ENCODE peak calls at places on chromosomes 11 and 22, in five cellular contexts. One of them, this sample, is unnamed. For H3K9me3, the result is how much of the 10 kb centered on the place peaks cover.

GRCh38 chr11:69492201-69492991 is 10.9 kb downstream of the LINC01488 start:
- DNase-seq in hepatocyte: no peak
- DNase-seq in uterus: no peak
- DNase-seq in psoas muscle: peak
- DNase-seq in heart left ventricle: peak
- DNase-seq in this sample: no peak

GRCh38 chr11:119371778-119372182 is 9.7 kb downstream of the USP2 start:
- DNase-seq in hepatocyte: peak
- DNase-seq in uterus: no peak
- DNase-seq in psoas muscle: peak
- DNase-seq in heart left ventricle: peak
- DNase-seq in this sample: peak

GRCh38 chr11:64545605-64546004 is 45.4 kb upstream of the SLC22A12 start:
- DNase-seq in hepatocyte: no peak
- DNase-seq in uterus: no peak
- DNase-seq in psoas muscle: no peak
- DNase-seq in heart left ventricle: no peak
- DNase-seq in this sample: no peak

GRCh38 chr11:123111465-123111864 is 49.5 kb upstream of the HSPA8 start:
- DNase-seq in hepatocyte: peak
- DNase-seq in uterus: no peak
- DNase-seq in psoas muscle: no peak
- DNase-seq in heart left ventricle: no peak
- DNase-seq in this sample: peak

GRCh38 chr22:17106785-17107546 is 14.2 kb downstream of the TMEM121B start:
- DNase-seq in hepatocyte: no peak
- DNase-seq in uterus: no peak
- DNase-seq in psoas muscle: no peak
- DNase-seq in heart left ventricle: no peak
- DNase-seq in this sample: no peak

GRCh38 chr22:29481265-29482000 is 1.4 kb downstream of the NEFH start:
- DNase-seq in hepatocyte: peak
- DNase-seq in uterus: no peak
- DNase-seq in psoas muscle: peak
- DNase-seq in heart left ventricle: no peak
- DNase-seq in this sample: no peak

GRCh38 chr11:131938321-131938751 is 567.9 kb downstream of the NTM start:
- DNase-seq in hepatocyte: no peak
- DNase-seq in uterus: no peak
- DNase-seq in psoas muscle: no peak
- DNase-seq in heart left ventricle: no peak
- DNase-seq in this sample: no peak

GRCh38 chr11:63262562-63262961 is 19.2 kb upstream of the SLC22A25 start:
- DNase-seq in hepatocyte: no peak
- DNase-seq in uterus: no peak
- DNase-seq in psoas muscle: no peak
- DNase-seq in heart left ventricle: no peak
- DNase-seq in this sample: no peak

GRCh38 chr22:27820896-27821866 is 19.6 kb upstream of the MN1 start:
- DNase-seq in hepatocyte: no peak
- DNase-seq in uterus: no peak
- DNase-seq in psoas muscle: no peak
- DNase-seq in heart left ventricle: no peak
- DNase-seq in this sample: no peak

GRCh38 chr11:71452354-71453020 is 516 bp upstream of the NADSYN1 start:
- DNase-seq in hepatocyte: peak
- DNase-seq in uterus: peak
- DNase-seq in psoas muscle: no peak
- DNase-seq in heart left ventricle: peak
- DNase-seq in this sample: peak

GRCh38 chr11:73854680-73855079 is 22.0 kb downstream of the COA4 start:
- DNase-seq in hepatocyte: no peak
- DNase-seq in uterus: no peak
- DNase-seq in psoas muscle: no peak
- DNase-seq in heart left ventricle: no peak
- DNase-seq in this sample: no peak

GRCh38 chr11:79081441-79082124 is 359.2 kb downstream of the TENM4 start:
- DNase-seq in hepatocyte: no peak
- DNase-seq in uterus: no peak
- DNase-seq in psoas muscle: no peak
- DNase-seq in heart left ventricle: no peak
- DNase-seq in this sample: no peak

GRCh38 chr11:46387919-46388618 is 3.5 kb downstream of the CHRM4 start:
- DNase-seq in hepatocyte: no peak
- DNase-seq in uterus: no peak
- DNase-seq in psoas muscle: no peak
- DNase-seq in heart left ventricle: no peak
- DNase-seq in this sample: no peak

GRCh38 chr11:113554531-113554930 is 79.3 kb upstream of the DRD2 start:
- DNase-seq in hepatocyte: no peak
- DNase-seq in uterus: no peak
- DNase-seq in psoas muscle: no peak
- DNase-seq in heart left ventricle: no peak
- DNase-seq in this sample: no peak

GRCh38 chr22:29609139-29609538 is 5.7 kb downstream of the NF2 start:
- DNase-seq in hepatocyte: no peak
- DNase-seq in uterus: no peak
- DNase-seq in psoas muscle: no peak
- DNase-seq in heart left ventricle: no peak
- DNase-seq in this sample: no peak

GRCh38 chr11:84686726-84687125 is 940.4 kb downstream of the DLG2 start:
- DNase-seq in hepatocyte: no peak
- DNase-seq in uterus: no peak
- DNase-seq in psoas muscle: no peak
- DNase-seq in heart left ventricle: no peak
- DNase-seq in this sample: no peak

GRCh38 chr22:25148149-25148691 is 51.4 kb upstream of the CRYBB3 start:
- DNase-seq in hepatocyte: peak
- DNase-seq in uterus: no peak
- DNase-seq in psoas muscle: no peak
- DNase-seq in heart left ventricle: no peak
- DNase-seq in this sample: no peak

GRCh38 chr11:69442807-69443137 is 38.7 kb upstream of the LINC01488 start:
- DNase-seq in hepatocyte: peak
- DNase-seq in uterus: no peak
- DNase-seq in psoas muscle: no peak
- DNase-seq in heart left ventricle: peak
- DNase-seq in this sample: peak

GRCh38 chr22:41976070-41976901 is 7.0 kb downstream of the SEPTIN3 start:
- DNase-seq in hepatocyte: peak
- DNase-seq in uterus: no peak
- DNase-seq in psoas muscle: no peak
- DNase-seq in heart left ventricle: no peak
- DNase-seq in this sample: peak

GRCh38 chr11:109785714-109786113 is 307.5 kb upstream of the ZC3H12C start:
- DNase-seq in hepatocyte: no peak
- DNase-seq in uterus: no peak
- DNase-seq in psoas muscle: no peak
- DNase-seq in heart left ventricle: no peak
- DNase-seq in this sample: no peak

GRCh38 chr22:20741634-20742581 is 32.0 kb upstream of the SERPIND1 start:
- DNase-seq in hepatocyte: peak
- DNase-seq in uterus: no peak
- DNase-seq in psoas muscle: no peak
- DNase-seq in heart left ventricle: no peak
- DNase-seq in this sample: no peak

GRCh38 chr11:17352925-17353227 is 1.3 kb downstream of the NCR3LG1 start:
- DNase-seq in hepatocyte: peak
- DNase-seq in uterus: peak
- DNase-seq in psoas muscle: peak
- DNase-seq in heart left ventricle: peak
- DNase-seq in this sample: peak

GRCh38 chr11:70306586-70307033 is 36.1 kb downstream of the PPFIA1 start:
- DNase-seq in hepatocyte: no peak
- DNase-seq in uterus: no peak
- DNase-seq in psoas muscle: no peak
- DNase-seq in heart left ventricle: no peak
- DNase-seq in this sample: peak

GRCh38 chr11:44726278-44727113 is at the start of gene TSPAN18:
- DNase-seq in hepatocyte: peak
- DNase-seq in uterus: peak
- DNase-seq in psoas muscle: peak
- DNase-seq in heart left ventricle: no peak
- DNase-seq in this sample: peak

GRCh38 chr22:40628354-40629042 is 8.0 kb downstream of the MRTFA start:
- DNase-seq in hepatocyte: no peak
- DNase-seq in uterus: no peak
- DNase-seq in psoas muscle: no peak
- DNase-seq in heart left ventricle: no peak
- DNase-seq in this sample: no peak

GRCh38 chr22:32389685-32390084 is 22.4 kb downstream of the RTCB start:
- DNase-seq in hepatocyte: peak
- DNase-seq in uterus: no peak
- DNase-seq in psoas muscle: no peak
- DNase-seq in heart left ventricle: no peak
- DNase-seq in this sample: no peak

GRCh38 chr11:57777969-57778317 is 16.3 kb downstream of the CTNND1 start:
- DNase-seq in hepatocyte: peak
- DNase-seq in uterus: no peak
- DNase-seq in psoas muscle: no peak
- DNase-seq in heart left ventricle: peak
- DNase-seq in this sample: peak

GRCh38 chr11:2535673-2536439 is 91.0 kb downstream of the KCNQ1 start:
- DNase-seq in hepatocyte: no peak
- DNase-seq in uterus: no peak
- DNase-seq in psoas muscle: peak
- DNase-seq in heart left ventricle: peak
- DNase-seq in this sample: no peak

DNA sequence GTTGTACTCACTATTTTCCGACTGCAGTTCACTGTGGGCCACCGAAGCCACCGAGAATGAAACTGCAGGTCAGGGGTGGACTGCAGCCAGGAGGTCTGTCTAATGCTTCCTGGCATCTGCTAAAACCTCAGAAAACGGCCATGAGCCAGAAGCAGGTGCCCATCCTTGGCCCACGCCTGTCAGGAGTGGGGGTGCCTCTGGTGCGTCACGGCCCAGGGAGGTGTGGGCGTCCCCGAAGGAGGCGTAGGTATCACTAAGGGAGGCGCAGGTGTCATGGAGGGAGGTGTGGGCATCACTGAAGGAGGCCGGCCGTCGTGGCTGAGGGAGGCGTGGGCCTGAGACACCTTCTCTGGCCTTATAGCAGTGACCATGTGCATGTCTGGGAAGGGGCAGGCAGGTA is 456.2 kb downstream of the TBC1D22A start:
- DNase-seq in hepatocyte: no peak
- DNase-seq in uterus: no peak
- DNase-seq in psoas muscle: no peak
- DNase-seq in heart left ventricle: no peak
- DNase-seq in this sample: no peak
- H3K9me3 ChIP-seq in hepatocyte: under half
- H3K9me3 ChIP-seq in uterus: under half
- H3K9me3 ChIP-seq in psoas muscle: under half
- H3K9me3 ChIP-seq in heart left ventricle: under half
- H3K9me3 ChIP-seq in this sample: under half

DNA sequence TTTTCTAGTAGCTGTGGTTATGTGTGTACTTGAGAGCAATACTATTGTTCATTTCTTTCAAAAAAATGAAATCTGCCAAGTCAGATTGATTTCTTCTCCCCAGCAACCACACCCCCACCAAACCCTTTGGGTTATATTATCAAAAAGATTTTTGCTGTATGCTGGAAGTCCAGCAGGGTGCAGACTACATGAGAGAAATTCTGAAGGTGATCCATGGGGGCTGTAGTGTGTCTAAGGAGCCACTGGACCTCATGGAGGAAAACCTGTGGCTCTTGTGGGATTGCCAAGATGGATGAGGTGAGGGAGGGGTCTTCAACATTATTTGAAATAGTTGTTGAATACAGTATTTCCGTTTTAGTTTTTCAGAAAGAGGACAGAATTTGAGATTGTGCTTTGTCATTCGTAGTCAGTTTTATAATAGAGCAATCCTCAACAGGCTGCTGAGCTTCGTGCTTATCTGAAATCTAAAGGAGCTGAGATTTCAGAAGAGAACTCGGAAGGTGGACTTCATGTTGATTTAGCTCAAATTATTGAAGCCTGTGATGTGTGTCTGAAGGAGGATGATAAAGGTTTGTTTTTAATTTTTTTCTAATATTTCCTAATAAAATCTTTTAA is 3.1 kb downstream of the EIF3M start:
- DNase-seq in hepatocyte: no peak
- DNase-seq in uterus: no peak
- DNase-seq in psoas muscle: no peak
- DNase-seq in heart left ventricle: no peak
- DNase-seq in this sample: peak
- TF ChIP-seq CTCF in hepatocyte: peak
- TF ChIP-seq CTCF in uterus: no peak
- TF ChIP-seq CTCF in psoas muscle: no peak
- TF ChIP-seq CTCF in heart left ventricle: no peak
- TF ChIP-seq CTCF in this sample: peak

GRCh38 chr11:121478895-121479281 is 26.1 kb upstream of the SORL1-AS1 start:
- DNase-seq in hepatocyte: no peak
- DNase-seq in uterus: no peak
- DNase-seq in psoas muscle: no peak
- DNase-seq in heart left ventricle: no peak
- DNase-seq in this sample: no peak
- H3K4me3 ChIP-seq in hepatocyte: no peak
- H3K4me3 ChIP-seq in uterus: no peak
- H3K4me3 ChIP-seq in psoas muscle: no peak
- H3K4me3 ChIP-seq in heart left ventricle: no peak
- H3K4me3 ChIP-seq in this sample: no peak

GRCh38 chr22:47318041-47318737 is 555.7 kb downstream of the TBC1D22A start:
- DNase-seq in hepatocyte: no peak
- DNase-seq in uterus: no peak
- DNase-seq in psoas muscle: no peak
- DNase-seq in heart left ventricle: no peak
- DNase-seq in this sample: no peak
- H3K9me3 ChIP-seq in hepatocyte: under half
- H3K9me3 ChIP-seq in uterus: under half
- H3K9me3 ChIP-seq in psoas muscle: under half
- H3K9me3 ChIP-seq in heart left ventricle: under half
- H3K9me3 ChIP-seq in this sample: under half

DNA sequence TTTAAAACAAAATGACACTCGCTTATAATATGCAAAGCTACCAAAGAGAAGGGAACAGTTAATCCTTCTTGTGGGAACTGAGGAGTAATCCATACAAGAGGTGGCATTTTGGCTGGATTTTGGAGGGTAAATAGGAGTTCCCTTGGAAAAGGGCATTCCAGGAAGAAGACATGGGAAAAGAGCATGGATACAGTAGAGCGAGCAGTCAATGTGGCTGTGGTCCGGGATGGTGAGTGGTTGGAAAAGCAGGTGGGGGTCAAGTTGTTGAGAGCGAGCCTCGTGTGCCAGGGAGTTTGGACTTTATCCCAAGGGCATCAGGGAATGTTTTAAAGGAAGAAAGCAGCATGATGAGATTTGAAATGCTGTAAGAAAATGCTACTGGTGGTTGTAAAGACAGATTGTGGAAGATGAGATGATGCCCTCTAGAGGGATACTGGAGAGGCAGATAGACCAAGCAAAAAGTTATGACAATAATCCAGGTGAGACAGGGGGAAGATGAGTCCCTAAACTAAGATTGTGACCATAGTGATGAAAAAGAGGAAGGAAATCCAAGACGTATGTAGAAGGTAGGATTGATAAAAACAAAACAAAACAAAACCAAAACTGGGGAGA is 3.8 kb upstream of the MMP7 start:
- DNase-seq in hepatocyte: no peak
- DNase-seq in uterus: no peak
- DNase-seq in psoas muscle: no peak
- DNase-seq in heart left ventricle: no peak
- DNase-seq in this sample: no peak
- TF ChIP-seq CTCF in hepatocyte: peak
- TF ChIP-seq CTCF in uterus: no peak
- TF ChIP-seq CTCF in psoas muscle: no peak
- TF ChIP-seq CTCF in heart left ventricle: no peak
- TF ChIP-seq CTCF in this sample: peak

This sample was measured in Caco-2.